ENCODE peak calls at places on chromosome 16, in five cellular contexts. M is stimulated activated naive CD4-positive, alpha-beta T cell; Z is EL; V is AG08395; X is glutamatergic neuron. W is an unnamed sample.

GRCh38 chr16:2856061-2856670 is 1.8 kb downstream of the PRSS22 start:
- DNase-seq in M (no peak), V (no peak), Z (no peak), X (no peak), W (no peak)

GRCh38 chr16:50006954-50007353 is 18.1 kb upstream of the CNEP1R1 start:
- DNase-seq in M (no peak), X (no peak), Z (no peak), V (no peak), W (no peak)

GRCh38 chr16:1078579-1079021 is 6.1 kb downstream of the SSTR5 start:
- DNase-seq in X (peak), M (no peak), V (no peak), Z (peak), W (peak)

GRCh38 chr16:86895609-86896008 is 317.3 kb downstream of the FOXL1 start:
- DNase-seq in X (no peak), M (no peak), Z (no peak), V (no peak), W (no peak)

GRCh38 chr16:16145286-16145685 is 78.0 kb downstream of the ABCC6 start:
- DNase-seq in V (no peak), X (no peak), M (no peak), Z (no peak), W (no peak)

GRCh38 chr16:85612801-85613608 is at the start of gene GSE1:
- DNase-seq in M (no peak), V (peak), Z (peak), X (peak), W (peak)

GRCh38 chr16:88866151-88866920 is at the start of gene PABPN1L:
- DNase-seq in M (no peak), X (no peak), Z (no peak), V (no peak), W (peak)

GRCh38 chr16:34802396-34802795 is 1343.0 kb downstream of the TP53TG3F start:
- DNase-seq in V (no peak), X (no peak), M (no peak), Z (no peak), W (no peak)

GRCh38 chr16:28543072-28543471 is 4.3 kb upstream of the NUPR1 start:
- DNase-seq in Z (no peak), M (no peak), X (no peak), V (no peak), W (no peak)

GRCh38 chr16:86510465-86511261 is at the start of gene FOXF1:
- DNase-seq in V (peak), M (no peak), X (peak), Z (peak), W (no peak)

GRCh38 chr16:30663820-30664528 is 5.7 kb downstream of the FBRS start:
- DNase-seq in M (no peak), Z (no peak), X (no peak), V (no peak), W (no peak)

W was measured in WERI-Rb-1.